ENCODE peak calls at places on chromosome 14, in four cellular contexts. Q is hepatocyte, Z is uterus, O is cardiac muscle cell. T is an unnamed sample.
A peak's percentile ranks its signal among the peaks of the same experiment; 100 is the strongest.

GRCh38 chr14:75223664-75224154 is 47.3 kb upstream of the TMED10 start:
- DNase-seq in Q (no peak), Z (no peak), O (no peak), T (no peak)

GRCh38 chr14:39469094-39469710 is 37.0 kb upstream of the FBXO33 start:
- DNase-seq in Q (peak; percentile 24), Z (no peak), O (peak; percentile 30), T (no peak)

GRCh38 chr14:35474323-35474722 is 59.6 kb upstream of the INSM2 start:
- DNase-seq in Q (no peak), Z (no peak), O (no peak), T (no peak)

GRCh38 chr14:23364604-23365352 is at the start of gene EFS:
- DNase-seq in Q (no peak), Z (peak; percentile 71), O (peak; percentile 54), T (no peak)

GRCh38 chr14:67928375-67928774 is 108.8 kb downstream of the RAD51B start:
- DNase-seq in Q (no peak), Z (no peak), O (no peak), T (no peak)

GRCh38 chr14:33404054-33404453 is 465.4 kb downstream of the NPAS3 start:
- DNase-seq in Q (peak; percentile 10), Z (no peak), O (peak; percentile 87), T (no peak)

GRCh38 chr14:92626041-92626440 is 112.5 kb downstream of the RIN3 start:
- DNase-seq in Q (no peak), Z (no peak), O (no peak), T (no peak)

GRCh38 chr14:45785240-45785639 is 532.2 kb upstream of the MIS18BP1 start:
- DNase-seq in Q (peak; percentile 39), Z (no peak), O (no peak), T (no peak)

GRCh38 chr14:92929689-92930608 is 7.0 kb downstream of the CHGA start:
- DNase-seq in Q (no peak), Z (no peak), O (no peak), T (no peak)

GRCh38 chr14:67517083-67517482 is 16.0 kb upstream of the PLEKHH1 start:
- DNase-seq in Q (peak; percentile 39), Z (no peak), O (peak; percentile 43), T (no peak)

GRCh38 chr14:93967637-93968250 is 8.6 kb downstream of the ASB2 start:
- DNase-seq in Q (no peak), Z (no peak), O (no peak), T (no peak)

GRCh38 chr14:60514378-60515243 is 5.7 kb downstream of the SIX6 start:
- DNase-seq in Q (peak; percentile 57), Z (no peak), O (peak; percentile 6), T (peak; percentile 23)

GRCh38 chr14:22391908-22392307 is 197.1 kb downstream of the DAD1 start:
- DNase-seq in Q (peak; percentile 78), Z (peak; percentile 49), O (peak; percentile 88), T (peak; percentile 76)

GRCh38 chr14:66850258-66850897 is 338.9 kb upstream of the GARIN2 start:
- DNase-seq in Q (no peak), Z (no peak), O (no peak), T (no peak)

GRCh38 chr14:93723001-93723400 is 65.3 kb downstream of the PRIMA1 start:
- DNase-seq in Q (no peak), Z (no peak), O (no peak), T (no peak)

GRCh38 chr14:73725116-73726024 is 11.2 kb upstream of the PNMA1 start:
- DNase-seq in Q (peak; percentile 25), Z (no peak), O (peak; percentile 65), T (no peak)

GRCh38 chr14:22276913-22277816 is 311.9 kb downstream of the DAD1 start:
- DNase-seq in Q (peak; percentile 50), Z (no peak), O (peak; percentile 35), T (peak; percentile 6)

GRCh38 chr14:22106700-22107697 is 433.4 kb upstream of the OR4E1 start:
- DNase-seq in Q (no peak), Z (no peak), O (no peak), T (no peak)

GRCh38 chr14:102264775-102265174 is 40.2 kb downstream of the MOK start:
- DNase-seq in Q (no peak), Z (no peak), O (peak; percentile 61), T (no peak)

GRCh38 chr14:102201369-102201748 is 61.7 kb downstream of the WDR20 start:
- DNase-seq in Q (no peak), Z (no peak), O (no peak), T (no peak)

GRCh38 chr14:29709490-29709889 is 218.2 kb downstream of the PRKD1 start:
- DNase-seq in Q (no peak), Z (no peak), O (peak; percentile 48), T (no peak)

GRCh38 chr14:54175298-54175942 is 218.8 kb upstream of the BMP4 start:
- DNase-seq in Q (peak; percentile 88), Z (peak; percentile 52), O (peak; percentile 82), T (peak; percentile 59)

GRCh38 chr14:59215353-59215752 is 26.9 kb downstream of the DAAM1 start:
- DNase-seq in Q (peak; percentile 40), Z (peak; percentile 77), O (peak; percentile 67), T (no peak)

GRCh38 chr14:74667758-74668157 is 45.1 kb downstream of the AREL1 start:
- DNase-seq in Q (no peak), Z (no peak), O (peak; percentile 79), T (no peak)

GRCh38 chr14:94390372-94391086 is 2.1 kb upstream of the SERPINA1 start:
- DNase-seq in Q (no peak), Z (no peak), O (peak; percentile 69), T (peak; percentile 56)

GRCh38 chr14:29645117-29645516 is 282.5 kb downstream of the PRKD1 start:
- DNase-seq in Q (no peak), Z (no peak), O (no peak), T (no peak)

GRCh38 chr14:24098927-24099813 is 5.1 kb downstream of the PCK2 start:
- DNase-seq in Q (no peak), Z (no peak), O (no peak), T (no peak)

GRCh38 chr14:22848391-22849164 is 12.2 kb downstream of the MMP14 start:
- DNase-seq in Q (peak; percentile 87), Z (peak; percentile 91), O (peak; percentile 98), T (no peak)

GRCh38 chr14:93998871-93999403 is 1.8 kb downstream of the CCDC197 start:
- DNase-seq in Q (no peak), Z (no peak), O (no peak), T (no peak)

GRCh38 chr14:39266589-39266870 is 32.8 kb downstream of the MIA2 start:
- DNase-seq in Q (peak; percentile 88), Z (peak; percentile 62), O (no peak), T (no peak)

GRCh38 chr14:33194551-33194950 is 255.9 kb downstream of the NPAS3 start:
- DNase-seq in Q (no peak), Z (no peak), O (no peak), T (no peak)

GRCh38 chr14:55577229-55577628 is 2.8 kb upstream of the KTN1 start:
- DNase-seq in Q (no peak), Z (no peak), O (no peak), T (no peak)

GRCh38 chr14:90599748-90600507 is 203.1 kb downstream of the CALM1 start:
- DNase-seq in Q (peak; percentile 50), Z (no peak), O (peak; percentile 38), T (no peak)

GRCh38 chr14:61188936-61189808 is 92.0 kb downstream of the TMEM30B start:
- DNase-seq in Q (peak; percentile 71), Z (peak; percentile 65), O (peak; percentile 81), T (no peak)

GRCh38 chr14:69044296-69044695 is 65.2 kb upstream of the ACTN1 start:
- DNase-seq in Q (no peak), Z (no peak), O (no peak), T (no peak)

GRCh38 chr14:69043007-69043444 is 63.9 kb upstream of the ACTN1 start:
- DNase-seq in Q (no peak), Z (peak; percentile 55), O (no peak), T (no peak)

GRCh38 chr14:69042309-69043006 is 63.4 kb upstream of the ACTN1 start:
- DNase-seq in Q (no peak), Z (no peak), O (no peak), T (no peak)

GRCh38 chr14:69044965-69045555 is 66.0 kb upstream of the ACTN1 start:
- DNase-seq in Q (no peak), Z (peak; percentile 73), O (peak; percentile 88), T (no peak)

DNA sequence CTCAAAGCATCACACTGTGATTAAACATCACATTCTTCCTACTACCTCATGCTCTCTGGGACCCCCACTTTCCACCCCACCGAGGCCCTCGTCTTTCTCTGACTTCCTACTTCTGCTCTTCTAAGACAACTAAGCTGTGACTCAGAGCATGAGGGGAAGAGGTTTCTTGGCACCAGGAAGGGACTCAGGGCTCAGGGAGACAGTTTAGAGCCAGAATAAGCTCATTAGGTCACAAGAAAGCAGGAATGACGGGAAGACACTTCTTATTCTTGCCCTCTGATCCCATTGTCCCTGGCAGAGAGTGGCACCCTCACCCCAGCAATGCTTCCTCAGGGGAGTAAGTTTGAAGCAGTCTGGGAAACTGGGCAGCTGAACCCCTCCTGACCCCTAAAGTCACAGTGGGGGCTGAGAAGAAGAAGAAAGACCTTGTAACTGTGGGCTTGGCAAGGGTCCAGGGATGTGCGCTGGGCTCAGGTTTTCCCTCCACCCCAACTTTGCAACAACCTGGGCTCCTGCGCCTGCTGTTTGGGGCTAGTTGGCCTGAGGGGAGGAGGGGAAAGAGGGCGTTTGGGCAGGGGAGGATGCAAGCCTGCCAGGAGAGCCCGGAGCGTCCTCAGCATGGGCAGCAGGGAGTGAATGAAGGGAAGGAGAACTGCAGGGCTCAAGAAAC is 64.6 kb upstream of the ACTN1 start:
- DNase-seq in Q (no peak), Z (peak; percentile 52), O (peak; percentile 78), T (no peak)
- H3K4me1 ChIP-seq in Q (peaks cover 39% of the 10 kb centered on the region), Z (peaks cover 36% of the 10 kb centered on the region), O (peaks cover 11% of the 10 kb centered on the region), T (peaks cover 32% of the 10 kb centered on the region)

GRCh38 chr14:106044949-106045596 is 518.7 kb downstream of the TMEM121 start:
- DNase-seq in Q (no peak), Z (no peak), O (no peak), T (no peak)
- H3K9me3 ChIP-seq in Q (peaks cover 10% of the 10 kb centered on the region), Z (no peaks in the 10 kb centered on the region), O (peaks cover 6% of the 10 kb centered on the region), T (no peaks in the 10 kb centered on the region)

DNA sequence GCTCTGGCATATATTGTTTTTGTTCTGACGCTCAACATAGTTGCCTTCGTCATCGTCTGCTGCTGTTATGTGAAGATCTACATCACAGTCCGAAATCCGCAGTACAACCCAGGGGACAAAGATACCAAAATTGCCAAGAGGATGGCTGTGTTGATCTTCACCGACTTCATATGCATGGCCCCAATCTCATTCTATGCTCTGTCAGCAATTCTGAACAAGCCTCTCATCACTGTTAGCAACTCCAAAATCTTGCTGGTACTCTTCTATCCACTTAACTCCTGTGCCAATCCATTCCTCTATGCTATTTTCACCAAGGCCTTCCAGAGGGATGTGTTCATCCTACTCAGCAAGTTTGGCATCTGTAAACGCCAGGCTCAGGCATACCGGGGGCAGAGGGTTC is 77.0 kb downstream of the GTF2A1 start:
- DNase-seq in Q (no peak), Z (no peak), O (no peak), T (no peak)
- H3K4me1 ChIP-seq in Q (no peaks in the 10 kb centered on the region), Z (no peaks in the 10 kb centered on the region), O (no peaks in the 10 kb centered on the region), T (no peaks in the 10 kb centered on the region)

GRCh38 chr14:20194101-20194500 is 3.4 kb downstream of the OR11G2 start:
- DNase-seq in Q (no peak), Z (no peak), O (no peak), T (no peak)
- H3K9me3 ChIP-seq in Q (no peaks in the 10 kb centered on the region), Z (no peaks in the 10 kb centered on the region), O (no peaks in the 10 kb centered on the region), T (no peaks in the 10 kb centered on the region)

DNA sequence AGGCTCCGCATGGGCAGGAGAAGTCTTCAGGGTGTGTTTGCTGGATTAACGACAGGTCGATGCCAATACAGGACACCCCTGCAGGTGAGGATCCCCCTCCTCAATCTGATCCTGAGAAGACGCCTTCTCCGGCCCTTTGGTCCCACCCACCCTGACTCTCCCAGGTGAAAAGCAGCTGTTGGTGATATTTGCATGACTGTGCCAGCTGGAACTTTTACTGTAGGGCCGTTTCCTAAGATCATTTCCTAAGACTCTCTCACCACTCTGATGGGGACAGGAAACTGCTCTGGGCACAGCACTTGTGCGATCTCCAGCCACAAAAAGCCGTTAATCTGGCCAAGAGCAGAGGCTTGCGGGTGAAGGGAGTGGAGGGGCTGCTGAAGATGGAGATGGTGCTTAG is 16.8 kb upstream of the EIF5 start:
- DNase-seq in Q (no peak), Z (no peak), O (no peak), T (no peak)
- H3K4me1 ChIP-seq in Q (no peaks in the 10 kb centered on the region), Z (no peaks in the 10 kb centered on the region), O (no peaks in the 10 kb centered on the region), T (no peaks in the 10 kb centered on the region)

T was measured in SJSA1.